ENCODE peak calls at places on chromosomes 4 and X, in seven cellular contexts. D is activated CD8-positive, alpha-beta memory T cell treated with anti-CD3 and anti-CD28 coated beads for 1 hour; U is activated T-helper 2 cell treated with anti-CD3 and anti-CD28 coated beads, Interferon-gamma antibody, Interleukin-2, Interleukin-4, amounts not matched to agents 10 μg/mL and 5 μg/mL and 100 μg/mL, durations not matched to agents 14 hours and 24 hours and 36 hours; G is NCI-H1105 treated with DMSO at 0.1 percent for 48 hours; B is head of caudate nucleus; R is neural crest cell; V is fibroblast of gingiva. Z is an unnamed sample.

GRCh38 chrX:9379697-9380551 is 84.9 kb upstream of the TBL1X start:
- DNase-seq in D (no peak), U (no peak), G (no peak), B (no peak), R (no peak), V (no peak), Z (no peak)

GRCh38 chr4:180675368-180675675 is 1567.9 kb upstream of the TENM3 start:
- DNase-seq in D (no peak), U (no peak), G (no peak), B (no peak), R (no peak), V (no peak), Z (no peak)

GRCh38 chrX:633655-634305 is 3.2 kb downstream of the SHOX start:
- DNase-seq in D (no peak), U (no peak), G (no peak), B (no peak), R (no peak), V (no peak), Z (no peak)

GRCh38 chr4:139242511-139243051 is 37.4 kb downstream of the MGARP start:
- DNase-seq in D (no peak), U (no peak), G (no peak), B (no peak), R (no peak), V (peak), Z (no peak)

GRCh38 chrX:98398542-98398941 is 1514.8 kb downstream of the RPA4 start:
- DNase-seq in D (no peak), U (no peak), G (no peak), B (no peak), R (no peak), V (no peak), Z (no peak)

GRCh38 chrX:133868687-133869086 is 116.7 kb downstream of the GPC3 start:
- DNase-seq in D (no peak), U (no peak), G (no peak), B (no peak), R (no peak), V (no peak), Z (no peak)

GRCh38 chr4:112951362-112951962 is 98.0 kb upstream of the ANK2 start:
- DNase-seq in D (no peak), U (no peak), G (peak), B (no peak), R (no peak), V (no peak), Z (no peak)

GRCh38 chrX:45771114-45771513 is 570.4 kb upstream of the DIPK2B start:
- DNase-seq in D (no peak), U (no peak), G (no peak), B (peak), R (no peak), V (peak), Z (no peak)

GRCh38 chrX:23845316-23845932 is 62.3 kb downstream of the APOO start:
- DNase-seq in D (no peak), U (no peak), G (no peak), B (no peak), R (no peak), V (no peak), Z (no peak)

GRCh38 chr4:84750260-84750955 is 167.5 kb downstream of the CDS1 start:
- DNase-seq in D (no peak), U (no peak), G (peak), B (no peak), R (no peak), V (peak), Z (peak)

GRCh38 chrX:10175317-10175871 is 18.6 kb downstream of the CLCN4 start:
- DNase-seq in D (no peak), U (no peak), G (no peak), B (no peak), R (no peak), V (peak), Z (no peak)

GRCh38 chrX:10677490-10677889 is 57.1 kb upstream of the MID1 start:
- DNase-seq in D (no peak), U (no peak), G (no peak), B (no peak), R (peak), V (peak), Z (no peak)

GRCh38 chr4:98688416-98689290 is 30.2 kb upstream of the TSPAN5 start:
- DNase-seq in D (no peak), U (no peak), G (no peak), B (no peak), R (no peak), V (peak), Z (no peak)

Z was measured in cerebellar nuclear complex.